ENCODE peak calls at places on chromosomes 11 and 22, in four cellular contexts. Q is spleen; G is neural progenitor cell; K is CD4-positive, alpha-beta memory T cell. D is an unnamed sample.
A peak's percentile ranks its signal among the peaks of the same experiment; 100 is the strongest.

GRCh38 chr22:29702025-29702930 is 17.5 kb upstream of the CABP7 start:
- DNase-seq in Q (no peak), G (peak; percentile 58), K (no peak), D (no peak)

GRCh38 chr22:28942801-28943500 is 59.6 kb downstream of the ZNRF3 start:
- DNase-seq in Q (no peak), G (peak; percentile 64), K (no peak), D (no peak)

GRCh38 chr22:30421695-30422480 is 3.7 kb upstream of the MTFP1 start:
- DNase-seq in Q (no peak), G (no peak), K (no peak), D (no peak)

GRCh38 chr11:606245-606644 is 9.5 kb downstream of the IRF7 start:
- DNase-seq in Q (no peak), G (no peak), K (no peak), D (no peak)

GRCh38 chr11:94171693-94172440 is 43.2 kb downstream of the PANX1 start:
- DNase-seq in Q (no peak), G (peak; percentile 79), K (no peak), D (no peak)

GRCh38 chr11:28657378-28658030 is 549.3 kb downstream of the METTL15 start:
- DNase-seq in Q (no peak), G (no peak), K (no peak), D (no peak)

GRCh38 chr11:120501976-120502755 is 9.4 kb upstream of the GRIK4 start:
- DNase-seq in Q (no peak), G (no peak), K (no peak), D (no peak)

GRCh38 chr11:120612363-120613263 is 101.1 kb downstream of the GRIK4 start:
- DNase-seq in Q (no peak), G (no peak), K (no peak), D (no peak)

GRCh38 chr11:26946209-26946828 is 47.6 kb upstream of the FIBIN start:
- DNase-seq in Q (no peak), G (no peak), K (no peak), D (no peak)

GRCh38 chr11:93498099-93499040 is 44.8 kb downstream of the SMCO4 start:
- DNase-seq in Q (no peak), G (peak; percentile 21), K (no peak), D (no peak)

GRCh38 chr11:19959697-19960096 is 200.6 kb downstream of the DBX1 start:
- DNase-seq in Q (no peak), G (no peak), K (no peak), D (no peak)

GRCh38 chr11:33668468-33668825 is 32.2 kb downstream of the C11orf91 start:
- DNase-seq in Q (no peak), G (no peak), K (no peak), D (no peak)

GRCh38 chr11:12388171-12388570 is 10.8 kb downstream of the PARVA start:
- DNase-seq in Q (no peak), G (no peak), K (no peak), D (no peak)

GRCh38 chr11:12389676-12390075 is 12.3 kb downstream of the PARVA start:
- DNase-seq in Q (no peak), G (no peak), K (no peak), D (no peak)

GRCh38 chr11:12388939-12389670 is 11.7 kb downstream of the PARVA start:
- DNase-seq in Q (no peak), G (no peak), K (no peak), D (no peak)

GRCh38 chr11:12386745-12387144 is 9.4 kb downstream of the PARVA start:
- DNase-seq in Q (no peak), G (no peak), K (no peak), D (no peak)

GRCh38 chr11:12386309-12386708 is 8.9 kb downstream of the PARVA start:
- DNase-seq in Q (no peak), G (no peak), K (no peak), D (no peak)
- H3K27ac ChIP-seq in Q (no peak overlapping the region), G (no peak overlapping the region), K (no peak overlapping the region), D (no peak overlapping the region)

DNA sequence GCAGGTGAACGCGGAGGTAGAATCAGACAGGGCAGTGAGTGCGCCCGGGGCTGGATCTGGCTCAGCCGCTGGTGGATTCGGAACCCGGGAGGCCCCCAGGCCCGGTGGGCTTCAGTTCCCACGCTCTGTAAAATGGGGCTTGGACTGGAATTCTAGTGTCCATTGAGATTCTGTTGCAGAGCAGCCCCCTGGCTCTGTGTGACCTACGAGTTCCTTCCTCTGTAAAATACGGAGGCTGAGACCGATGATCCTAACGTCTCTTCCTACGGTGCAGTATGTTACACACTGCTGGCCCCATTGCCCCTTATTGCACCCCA is 14.9 kb downstream of the SSH3 start:
- DNase-seq in Q (no peak), G (no peak), K (no peak), D (no peak)
- H3K27ac ChIP-seq in Q (no peak overlapping the region), G (no peak overlapping the region), K (peak overlapping the region; percentile 69), D (peak overlapping the region; percentile 73)

GRCh38 chr11:130670200-130670599 is 221.8 kb downstream of the ADAMTS15 start:
- DNase-seq in Q (no peak), G (no peak), K (no peak), D (no peak)

GRCh38 chr11:130671801-130672700 is 223.6 kb downstream of the ADAMTS15 start:
- DNase-seq in Q (no peak), G (peak; percentile 51), K (no peak), D (no peak)

GRCh38 chr11:130668751-130669150 is 220.3 kb downstream of the ADAMTS15 start:
- DNase-seq in Q (no peak), G (no peak), K (no peak), D (no peak)

DNA sequence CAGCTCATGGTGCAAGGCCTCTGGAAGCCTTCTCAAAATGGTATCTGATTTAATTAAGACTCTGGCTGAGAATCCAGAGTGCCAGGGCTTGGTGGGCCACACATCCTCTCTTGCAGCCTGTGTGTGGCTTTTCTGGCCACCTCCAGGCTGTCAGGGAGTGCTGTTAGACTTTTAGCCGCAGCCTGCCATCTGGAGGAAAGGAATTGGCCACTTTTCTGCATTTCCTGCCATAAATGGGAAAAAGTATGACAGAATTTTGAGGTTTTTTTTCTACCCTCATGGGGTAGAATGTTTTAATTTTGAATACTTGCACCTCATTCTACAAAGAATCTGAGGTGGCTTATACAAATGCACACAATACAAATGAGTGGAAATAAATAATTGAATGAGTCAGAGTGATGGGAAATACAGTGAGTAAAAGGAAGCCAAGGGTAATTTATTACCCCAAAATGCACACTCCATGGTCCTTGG is 218.4 kb downstream of the ADAMTS15 start:
- DNase-seq in Q (no peak), G (no peak), K (no peak), D (no peak)
- H3K27ac ChIP-seq in Q (no peak overlapping the region), G (no peak overlapping the region), K (no peak overlapping the region), D (no peak overlapping the region)

DNA sequence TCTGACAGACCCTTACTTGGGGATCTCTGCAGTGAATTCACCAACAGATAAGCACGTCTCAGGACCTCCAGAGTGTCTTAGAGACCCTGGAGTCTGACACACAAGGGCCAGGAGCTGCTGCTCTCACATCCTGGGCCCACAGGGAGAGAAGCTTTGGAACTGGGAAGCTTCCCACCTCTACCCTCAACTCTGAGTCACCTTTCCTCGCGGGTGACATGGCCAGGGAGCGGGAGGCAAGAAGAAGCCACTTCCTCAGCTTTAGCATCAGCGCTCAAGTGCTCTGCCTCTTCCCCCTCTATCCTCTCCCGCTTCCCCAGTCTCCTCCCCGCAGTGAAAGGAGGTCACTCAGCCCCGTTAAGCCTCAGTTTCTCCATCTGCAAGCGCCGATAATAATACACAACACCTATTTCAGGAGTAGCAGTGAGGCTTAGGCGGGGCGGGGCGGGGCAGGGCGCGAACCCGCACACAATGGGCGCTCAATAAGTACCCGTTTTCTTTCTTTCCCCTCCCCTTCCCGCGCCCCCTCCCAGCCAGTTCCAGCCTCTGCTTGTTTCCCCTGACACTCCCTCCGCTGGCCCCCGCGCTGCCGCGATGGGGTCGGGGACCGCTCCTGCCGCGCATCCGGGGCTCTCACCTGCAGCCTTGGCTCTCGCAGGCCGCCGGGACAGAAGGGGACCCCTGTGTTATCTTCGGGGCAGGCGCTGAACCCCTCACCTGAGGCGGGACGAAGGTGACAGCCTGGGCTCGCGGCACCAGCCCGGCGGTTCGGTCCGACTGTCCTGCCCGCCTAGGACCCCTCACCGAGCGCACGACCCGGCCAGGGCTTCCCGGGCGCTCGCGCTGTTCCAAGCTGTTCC is 937 bp downstream of the GDPD5 start:
- DNase-seq in Q (peak; percentile 86), G (peak; percentile 71), K (peak; percentile 36), D (peak; percentile 44)
- H3K27ac ChIP-seq in Q (peak overlapping the region; percentile 21), G (no peak overlapping the region), K (peak overlapping the region; percentile 62), D (peak overlapping the region; percentile 10)

DNA sequence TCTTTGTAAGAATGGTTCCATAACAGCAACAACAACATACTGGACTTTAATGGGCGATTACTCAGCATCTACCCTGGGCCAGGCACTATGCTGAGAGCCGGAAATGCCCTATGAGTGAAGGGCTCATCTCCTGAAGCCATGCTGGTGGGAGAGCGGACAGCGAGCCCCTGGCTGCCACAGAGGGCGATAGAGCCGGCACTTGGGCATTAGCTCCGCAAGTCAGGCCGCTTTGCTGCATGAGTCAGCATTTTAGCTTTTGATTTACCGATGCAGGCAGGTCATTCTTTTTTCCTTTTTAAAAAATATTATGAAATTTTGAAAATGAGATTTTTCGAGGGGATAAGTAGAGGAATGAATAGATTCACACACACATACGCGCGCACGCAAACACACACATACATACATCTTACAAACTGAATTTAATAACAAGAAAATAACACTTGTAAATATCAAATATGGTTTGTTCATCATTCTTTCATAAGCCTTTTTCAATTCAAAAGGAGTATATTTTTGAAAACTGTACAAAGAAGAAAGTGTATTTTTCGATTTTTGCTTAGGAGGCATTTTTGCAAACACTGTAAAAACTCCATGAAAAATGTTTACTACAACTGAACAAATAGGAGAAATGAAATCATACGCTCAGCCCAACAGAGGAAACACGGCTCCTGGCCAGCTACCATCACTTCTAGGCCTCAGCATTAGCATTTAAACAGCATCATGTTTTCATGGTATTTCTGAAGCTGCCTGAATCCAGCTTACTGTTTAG is 667.3 kb downstream of the OPCML start:
- DNase-seq in Q (no peak), G (peak; percentile 68), K (no peak), D (no peak)
- H3K27ac ChIP-seq in Q (no peak overlapping the region), G (no peak overlapping the region), K (no peak overlapping the region), D (no peak overlapping the region)

D was measured in naive thymus-derived CD4-positive, alpha-beta T cell.